ENCODE peak calls at places on chromosome 22, in five cellular contexts. N, Y, O, C and T are unnamed samples.
A peak's percentile ranks its signal among the peaks of the same experiment; 100 is the strongest.

GRCh38 chr22:21754523-21755128 is 19.0 kb upstream of the YPEL1 start:
- DNase-seq in N (no peak), Y (no peak), O (peak; percentile 66), C (no peak), T (no peak)

GRCh38 chr22:49999063-49999900 is 13.3 kb downstream of the IL17REL start:
- DNase-seq in N (peak; percentile 74), Y (no peak), O (no peak), C (peak; percentile 15), T (no peak)

GRCh38 chr22:19610518-19611253 is 86.5 kb upstream of the CLDN5 start:
- DNase-seq in N (peak; percentile 48), Y (no peak), O (no peak), C (no peak), T (no peak)

GRCh38 chr22:37892566-37893338 is 13.3 kb upstream of the MICALL1 start:
- DNase-seq in N (no peak), Y (peak; percentile 66), O (peak; percentile 85), C (peak; percentile 69), T (no peak)

GRCh38 chr22:24474221-24474620 is 20.9 kb upstream of the UPB1 start:
- DNase-seq in N (no peak), Y (no peak), O (no peak), C (no peak), T (no peak)

GRCh38 chr22:47307812-47308211 is 545.4 kb downstream of the TBC1D22A start:
- DNase-seq in N (no peak), Y (no peak), O (no peak), C (no peak), T (peak; percentile 2)

GRCh38 chr22:25511725-25512124 is 52.8 kb upstream of the GRK3 start:
- DNase-seq in N (no peak), Y (no peak), O (no peak), C (no peak), T (no peak)

GRCh38 chr22:24068717-24069116 is 57.6 kb downstream of the CABIN1 start:
- DNase-seq in N (no peak), Y (no peak), O (no peak), C (no peak), T (no peak)

GRCh38 chr22:29143848-29144785 is 61.6 kb upstream of the EMID1 start:
- DNase-seq in N (no peak), Y (no peak), O (peak; percentile 21), C (no peak), T (no peak)

GRCh38 chr22:31829505-31829904 is 75.7 kb downstream of the DEPDC5 start:
- DNase-seq in N (no peak), Y (no peak), O (no peak), C (no peak), T (no peak)

GRCh38 chr22:49975543-49976389 is 15.2 kb downstream of the PIM3 start:
- DNase-seq in N (peak; percentile 75), Y (no peak), O (peak; percentile 23), C (peak; percentile 14), T (no peak)

GRCh38 chr22:22787805-22788459 is 99.7 kb upstream of the IGLL5 start:
- DNase-seq in N (peak; percentile 76), Y (no peak), O (peak; percentile 68), C (peak; percentile 47), T (no peak)

GRCh38 chr22:23070418-23071162 is at the start of gene GNAZ:
- DNase-seq in N (no peak), Y (no peak), O (no peak), C (peak; percentile 37), T (no peak)

GRCh38 chr22:40626826-40627225 is 9.7 kb downstream of the MRTFA start:
- DNase-seq in N (no peak), Y (no peak), O (no peak), C (no peak), T (no peak)

GRCh38 chr22:39419911-39420310 is 20.3 kb downstream of the TAB1 start:
- DNase-seq in N (no peak), Y (no peak), O (no peak), C (no peak), T (no peak)

GRCh38 chr22:33409134-33409533 is 351.0 kb upstream of the SYN3 start:
- DNase-seq in N (no peak), Y (no peak), O (no peak), C (no peak), T (no peak)

GRCh38 chr22:29517215-29517908 is 36.2 kb downstream of the THOC5 start:
- DNase-seq in N (no peak), Y (peak; percentile 23), O (peak; percentile 34), C (peak; percentile 13), T (no peak)

GRCh38 chr22:47030143-47030641 is 267.7 kb downstream of the TBC1D22A start:
- DNase-seq in N (no peak), Y (no peak), O (no peak), C (no peak), T (no peak)

DNA sequence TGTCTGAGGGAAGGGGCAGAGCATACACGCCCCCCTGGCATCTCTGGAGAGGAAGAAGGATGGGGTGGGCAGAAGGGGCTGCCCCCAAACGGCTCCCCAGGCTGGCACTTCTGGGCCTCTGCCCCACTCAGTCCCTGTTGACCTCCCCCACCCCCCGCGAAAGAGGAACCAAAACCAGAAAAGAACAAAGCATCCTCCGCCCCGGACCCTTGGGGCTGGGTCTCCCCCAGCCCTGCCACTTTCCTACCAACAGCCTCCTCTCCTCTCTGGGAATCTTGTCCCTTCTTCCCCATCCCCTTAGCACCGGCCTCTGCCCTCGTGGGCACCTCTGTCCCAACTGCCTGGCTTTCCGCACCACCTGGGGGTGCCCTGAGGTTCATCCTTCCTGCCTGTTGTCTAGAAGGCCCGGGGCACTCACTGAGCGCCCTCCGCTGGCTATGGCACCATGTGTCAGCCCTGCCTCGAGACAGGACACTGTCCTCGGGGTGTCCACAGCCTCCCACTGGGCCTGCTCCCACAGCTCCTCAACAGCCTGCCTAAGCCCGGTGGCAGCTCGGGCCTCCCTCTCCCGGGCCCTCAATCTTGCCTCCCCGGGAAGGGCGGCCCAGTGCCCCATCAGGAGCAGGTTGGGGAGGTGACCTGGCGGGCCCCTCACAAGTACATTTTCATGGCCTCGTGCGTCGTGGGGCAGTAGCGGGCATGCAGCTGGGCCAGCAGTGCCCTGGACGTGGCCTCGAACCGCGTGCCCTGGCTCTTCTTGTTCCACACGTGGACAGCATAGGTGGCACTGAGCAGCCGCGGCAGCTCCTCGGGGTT is 28.2 kb downstream of the A4GALT start:
- DNase-seq in N (peak; percentile 73), Y (no peak), O (no peak), C (no peak), T (no peak)
- TF ChIP-seq CTCF in N (peak; percentile 22), Y (no peak), O (no peak), C (no peak), T (no peak)

GRCh38 chr22:26672590-26673468 is 15.4 kb downstream of the MIAT start:
- DNase-seq in N (peak; percentile 79), Y (peak; percentile 93), O (peak; percentile 88), C (peak; percentile 90), T (peak; percentile 88)
- TF ChIP-seq CTCF in N (peak; percentile 15), Y (peak; percentile 46), O (peak; percentile 22), C (peak; percentile 33), T (peak; percentile 73)

GRCh38 chr22:30802202-30803166 is 107.8 kb downstream of the OSBP2 start:
- DNase-seq in N (peak; percentile 86), Y (peak; percentile 78), O (peak; percentile 90), C (peak; percentile 93), T (peak; percentile 93)
- TF ChIP-seq CTCF in N (no peak), Y (peak; percentile 32), O (peak; percentile 47), C (peak; percentile 60), T (peak; percentile 71)

GRCh38 chr22:44729391-44730012 is 22.9 kb upstream of the ARHGAP8 start:
- DNase-seq in N (no peak), Y (peak; percentile 66), O (no peak), C (no peak), T (peak; percentile 69)
- TF ChIP-seq CTCF in N (no peak), Y (peak; percentile 21), O (no peak), C (no peak), T (peak; percentile 56)